ENCODE peak calls at places on chromosomes 2 and 18, in ten cellular contexts. One of them, this sample, is unnamed.

GRCh38 chr18:9175115-9175514 is 38.5 kb downstream of the ANKRD12 start:
- DNase-seq in AG04450: no peak
- DNase-seq in AG09309: no peak
- DNase-seq in Caco-2: no peak
- DNase-seq in progenitor cell of endocrine pancreas: no peak
- DNase-seq in heart right ventricle: no peak
- DNase-seq in astrocyte of the cerebellum: no peak
- DNase-seq in MCF 10A: no peak
- DNase-seq in thoracic aorta: no peak
- DNase-seq in fibroblast of mammary gland: no peak
- DNase-seq in this sample: no peak

GRCh38 chr18:45589559-45590041 is 25.7 kb upstream of the SLC14A2 start:
- DNase-seq in AG04450: peak; percentile 88
- DNase-seq in AG09309: peak; percentile 80
- DNase-seq in Caco-2: no peak
- DNase-seq in progenitor cell of endocrine pancreas: no peak
- DNase-seq in heart right ventricle: no peak
- DNase-seq in astrocyte of the cerebellum: peak; percentile 96
- DNase-seq in MCF 10A: peak; percentile 75
- DNase-seq in thoracic aorta: no peak
- DNase-seq in fibroblast of mammary gland: peak; percentile 93
- DNase-seq in this sample: no peak

GRCh38 chr2:178070824-178071223 is 1.8 kb downstream of the PDE11A start:
- DNase-seq in AG04450: no peak
- DNase-seq in AG09309: no peak
- DNase-seq in Caco-2: no peak
- DNase-seq in progenitor cell of endocrine pancreas: no peak
- DNase-seq in heart right ventricle: no peak
- DNase-seq in astrocyte of the cerebellum: no peak
- DNase-seq in MCF 10A: no peak
- DNase-seq in thoracic aorta: no peak
- DNase-seq in fibroblast of mammary gland: peak; percentile 22
- DNase-seq in this sample: no peak

GRCh38 chr18:57107141-57107832 is 39.6 kb upstream of the BOD1L2 start:
- DNase-seq in AG04450: peak; percentile 2
- DNase-seq in AG09309: no peak
- DNase-seq in Caco-2: peak; percentile 28
- DNase-seq in progenitor cell of endocrine pancreas: peak; percentile 21
- DNase-seq in heart right ventricle: peak; percentile 6
- DNase-seq in astrocyte of the cerebellum: peak; percentile 11
- DNase-seq in MCF 10A: peak; percentile 54
- DNase-seq in thoracic aorta: no peak
- DNase-seq in fibroblast of mammary gland: peak; percentile 17
- DNase-seq in this sample: no peak

GRCh38 chr2:235666240-235666781 is 172.5 kb downstream of the AGAP1 start:
- DNase-seq in AG04450: peak; percentile 69
- DNase-seq in AG09309: peak; percentile 61
- DNase-seq in Caco-2: peak; percentile 68
- DNase-seq in progenitor cell of endocrine pancreas: no peak
- DNase-seq in heart right ventricle: peak; percentile 74
- DNase-seq in astrocyte of the cerebellum: peak; percentile 80
- DNase-seq in MCF 10A: peak; percentile 88
- DNase-seq in thoracic aorta: no peak
- DNase-seq in fibroblast of mammary gland: peak; percentile 83
- DNase-seq in this sample: no peak

GRCh38 chr2:66523990-66524389 is 89.1 kb downstream of the MEIS1 start:
- DNase-seq in AG04450: no peak
- DNase-seq in AG09309: no peak
- DNase-seq in Caco-2: no peak
- DNase-seq in progenitor cell of endocrine pancreas: no peak
- DNase-seq in heart right ventricle: no peak
- DNase-seq in astrocyte of the cerebellum: no peak
- DNase-seq in MCF 10A: no peak
- DNase-seq in thoracic aorta: no peak
- DNase-seq in fibroblast of mammary gland: no peak
- DNase-seq in this sample: no peak

GRCh38 chr2:156918410-156918809 is 339.1 kb upstream of the GALNT5 start:
- DNase-seq in AG04450: no peak
- DNase-seq in AG09309: no peak
- DNase-seq in Caco-2: no peak
- DNase-seq in progenitor cell of endocrine pancreas: no peak
- DNase-seq in heart right ventricle: no peak
- DNase-seq in astrocyte of the cerebellum: no peak
- DNase-seq in MCF 10A: no peak
- DNase-seq in thoracic aorta: no peak
- DNase-seq in fibroblast of mammary gland: no peak
- DNase-seq in this sample: no peak

GRCh38 chr2:181943411-181944124 is 42.1 kb upstream of the PPP1R1C start:
- DNase-seq in AG04450: no peak
- DNase-seq in AG09309: no peak
- DNase-seq in Caco-2: peak; percentile 54
- DNase-seq in progenitor cell of endocrine pancreas: no peak
- DNase-seq in heart right ventricle: no peak
- DNase-seq in astrocyte of the cerebellum: no peak
- DNase-seq in MCF 10A: no peak
- DNase-seq in thoracic aorta: no peak
- DNase-seq in fibroblast of mammary gland: no peak
- DNase-seq in this sample: no peak

GRCh38 chr2:125959047-125959446 is 696.9 kb upstream of the GYPC start:
- DNase-seq in AG04450: no peak
- DNase-seq in AG09309: no peak
- DNase-seq in Caco-2: no peak
- DNase-seq in progenitor cell of endocrine pancreas: no peak
- DNase-seq in heart right ventricle: no peak
- DNase-seq in astrocyte of the cerebellum: no peak
- DNase-seq in MCF 10A: no peak
- DNase-seq in thoracic aorta: no peak
- DNase-seq in fibroblast of mammary gland: no peak
- DNase-seq in this sample: no peak

GRCh38 chr2:203685789-203686433 is 20.5 kb upstream of the CD28 start:
- DNase-seq in AG04450: no peak
- DNase-seq in AG09309: no peak
- DNase-seq in Caco-2: no peak
- DNase-seq in progenitor cell of endocrine pancreas: no peak
- DNase-seq in heart right ventricle: no peak
- DNase-seq in astrocyte of the cerebellum: no peak
- DNase-seq in MCF 10A: no peak
- DNase-seq in thoracic aorta: no peak
- DNase-seq in fibroblast of mammary gland: no peak
- DNase-seq in this sample: no peak

GRCh38 chr2:31247671-31248070 is 13.7 kb downstream of the EHD3 start:
- DNase-seq in AG04450: no peak
- DNase-seq in AG09309: no peak
- DNase-seq in Caco-2: no peak
- DNase-seq in progenitor cell of endocrine pancreas: no peak
- DNase-seq in heart right ventricle: no peak
- DNase-seq in astrocyte of the cerebellum: no peak
- DNase-seq in MCF 10A: no peak
- DNase-seq in thoracic aorta: no peak
- DNase-seq in fibroblast of mammary gland: no peak
- DNase-seq in this sample: no peak

DNA sequence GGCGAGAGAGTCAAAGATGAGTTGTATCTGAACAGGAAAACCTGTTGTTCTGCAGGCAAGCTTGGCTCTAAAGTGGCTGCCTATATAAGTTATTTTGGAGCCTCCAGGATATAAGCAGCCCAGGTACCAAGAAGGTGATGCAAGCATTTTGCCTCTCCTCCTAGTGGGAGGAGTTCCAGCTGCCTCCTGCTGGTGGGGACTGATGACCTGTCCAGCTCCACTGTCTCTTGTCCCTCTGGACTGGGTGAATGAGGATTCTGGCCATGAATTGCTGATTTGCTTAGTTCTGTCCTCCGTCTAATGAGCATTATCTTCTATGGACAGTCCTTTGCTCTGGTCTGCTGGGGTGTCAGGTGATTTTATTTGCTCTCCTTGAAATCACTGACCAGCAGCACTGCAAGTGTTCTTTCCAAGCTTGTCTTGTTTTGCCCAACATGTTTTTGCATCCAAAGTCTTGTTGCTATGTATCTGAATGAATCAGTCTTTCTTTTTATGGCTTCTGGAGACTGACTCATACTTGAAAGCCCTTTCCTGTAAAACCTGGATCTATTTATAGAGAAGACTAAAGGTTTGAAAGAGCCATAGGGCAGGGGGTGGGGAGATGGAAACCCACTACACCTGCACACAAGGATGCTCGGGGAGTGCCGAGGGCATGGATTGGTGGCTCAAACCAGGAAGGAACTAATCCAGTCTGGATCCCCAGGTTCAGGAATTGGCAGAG is 40.6 kb upstream of the EFHD1 start:
- DNase-seq in AG04450: no peak
- DNase-seq in AG09309: peak; percentile 83
- DNase-seq in Caco-2: peak; percentile 17
- DNase-seq in progenitor cell of endocrine pancreas: no peak
- DNase-seq in heart right ventricle: no peak
- DNase-seq in astrocyte of the cerebellum: peak; percentile 66
- DNase-seq in MCF 10A: peak; percentile 84
- DNase-seq in thoracic aorta: no peak
- DNase-seq in fibroblast of mammary gland: peak; percentile 88
- DNase-seq in this sample: no peak
- TF ChIP-seq CTCF in AG04450: peak; percentile 11
- TF ChIP-seq CTCF in AG09309: peak; percentile 13
- TF ChIP-seq CTCF in Caco-2: no peak
- TF ChIP-seq CTCF in progenitor cell of endocrine pancreas: no peak
- TF ChIP-seq CTCF in heart right ventricle: no peak
- TF ChIP-seq CTCF in astrocyte of the cerebellum: no peak
- TF ChIP-seq CTCF in MCF 10A: no peak
- TF ChIP-seq CTCF in thoracic aorta: no peak
- TF ChIP-seq CTCF in fibroblast of mammary gland: no peak
- TF ChIP-seq CTCF in this sample: no peak

GRCh38 chr2:27689424-27689823 is 25.7 kb downstream of the SLC4A1AP start:
- DNase-seq in AG04450: no peak
- DNase-seq in AG09309: no peak
- DNase-seq in Caco-2: no peak
- DNase-seq in progenitor cell of endocrine pancreas: no peak
- DNase-seq in heart right ventricle: no peak
- DNase-seq in astrocyte of the cerebellum: no peak
- DNase-seq in MCF 10A: peak; percentile 70
- DNase-seq in thoracic aorta: no peak
- DNase-seq in fibroblast of mammary gland: no peak
- DNase-seq in this sample: no peak
- TF ChIP-seq CTCF in AG04450: no peak
- TF ChIP-seq CTCF in AG09309: no peak
- TF ChIP-seq CTCF in Caco-2: no peak
- TF ChIP-seq CTCF in progenitor cell of endocrine pancreas: no peak
- TF ChIP-seq CTCF in heart right ventricle: no peak
- TF ChIP-seq CTCF in astrocyte of the cerebellum: no peak
- TF ChIP-seq CTCF in MCF 10A: no peak
- TF ChIP-seq CTCF in thoracic aorta: no peak
- TF ChIP-seq CTCF in fibroblast of mammary gland: no peak
- TF ChIP-seq CTCF in this sample: no peak

DNA sequence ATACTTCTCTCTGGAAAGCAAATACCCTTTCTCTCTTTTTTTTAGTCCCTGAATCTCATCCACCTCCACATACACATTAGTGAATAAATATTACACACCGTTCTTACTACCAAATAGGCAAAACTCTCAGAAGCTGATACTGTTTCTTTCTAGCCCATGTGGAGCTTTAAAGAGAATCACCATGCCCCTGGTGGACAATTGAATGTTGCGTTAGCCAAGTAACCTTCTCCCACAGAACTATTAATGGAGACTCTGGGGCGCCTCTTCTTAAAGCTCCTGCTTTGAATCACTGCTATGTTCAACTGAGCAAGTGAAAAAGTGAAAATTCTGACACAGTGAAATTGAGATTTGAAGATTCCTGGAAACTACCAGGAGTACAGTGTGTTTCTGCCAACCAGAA is 522.8 kb upstream of the CDH7 start:
- DNase-seq in AG04450: no peak
- DNase-seq in AG09309: no peak
- DNase-seq in Caco-2: no peak
- DNase-seq in progenitor cell of endocrine pancreas: no peak
- DNase-seq in heart right ventricle: no peak
- DNase-seq in astrocyte of the cerebellum: no peak
- DNase-seq in MCF 10A: peak; percentile 8
- DNase-seq in thoracic aorta: no peak
- DNase-seq in fibroblast of mammary gland: no peak
- DNase-seq in this sample: no peak
- TF ChIP-seq CTCF in AG04450: no peak
- TF ChIP-seq CTCF in AG09309: no peak
- TF ChIP-seq CTCF in Caco-2: no peak
- TF ChIP-seq CTCF in progenitor cell of endocrine pancreas: peak; percentile 33
- TF ChIP-seq CTCF in heart right ventricle: no peak
- TF ChIP-seq CTCF in astrocyte of the cerebellum: no peak
- TF ChIP-seq CTCF in MCF 10A: no peak
- TF ChIP-seq CTCF in thoracic aorta: no peak
- TF ChIP-seq CTCF in fibroblast of mammary gland: no peak
- TF ChIP-seq CTCF in this sample: no peak

GRCh38 chr2:56077352-56077915 is 106.4 kb upstream of the CCDC85A start:
- DNase-seq in AG04450: no peak
- DNase-seq in AG09309: no peak
- DNase-seq in Caco-2: peak; percentile 68
- DNase-seq in progenitor cell of endocrine pancreas: peak; percentile 17
- DNase-seq in heart right ventricle: no peak
- DNase-seq in astrocyte of the cerebellum: no peak
- DNase-seq in MCF 10A: peak; percentile 54
- DNase-seq in thoracic aorta: no peak
- DNase-seq in fibroblast of mammary gland: peak; percentile 18
- DNase-seq in this sample: peak; percentile 47
- TF ChIP-seq CTCF in AG04450: peak; percentile 58
- TF ChIP-seq CTCF in AG09309: peak; percentile 50
- TF ChIP-seq CTCF in Caco-2: peak; percentile 71
- TF ChIP-seq CTCF in progenitor cell of endocrine pancreas: peak; percentile 77
- TF ChIP-seq CTCF in heart right ventricle: peak; percentile 23
- TF ChIP-seq CTCF in astrocyte of the cerebellum: peak; percentile 62
- TF ChIP-seq CTCF in MCF 10A: peak; percentile 57
- TF ChIP-seq CTCF in thoracic aorta: no peak
- TF ChIP-seq CTCF in fibroblast of mammary gland: peak; percentile 53
- TF ChIP-seq CTCF in this sample: peak; percentile 60